ENCODE peak calls at places on chromosomes 12 and 14, in nine cellular contexts. S is cardiac fibroblast, L is RWPE1, K is glutamatergic neuron, M is endodermal cell, Z is neural progenitor cell, N is lower leg skin, W is heart right ventricle, A is epithelial cell of esophagus. D is an unnamed sample.

GRCh38 chr12:14716848-14717444 is 20.5 kb upstream of the GUCY2C start:
- DNase-seq in S (peak), L (peak), K (peak), M (peak), Z (peak), N (peak), W (no peak), A (peak), D (no peak)

GRCh38 chr12:9273276-9273675 is 65.1 kb upstream of the PZP start:
- DNase-seq in S (peak), L (no peak), K (no peak), M (no peak), Z (no peak), N (no peak), W (no peak), A (peak), D (no peak)

GRCh38 chr14:89620436-89620835 is 203.4 kb upstream of the FOXN3 start:
- DNase-seq in S (no peak), L (no peak), K (no peak), M (no peak), Z (no peak), N (no peak), W (no peak), A (no peak), D (no peak)

GRCh38 chr12:5783274-5783920 is 161.7 kb downstream of the ANO2 start:
- DNase-seq in S (no peak), L (no peak), K (no peak), M (peak), Z (no peak), N (no peak), W (no peak), A (peak), D (no peak)

GRCh38 chr12:81520064-81520945 is 238.8 kb downstream of the PPFIA2 start:
- DNase-seq in S (peak), L (no peak), K (no peak), M (no peak), Z (no peak), N (no peak), W (no peak), A (no peak), D (no peak)

GRCh38 chr12:28350502-28350901 is 160.2 kb downstream of the CCDC91 start:
- DNase-seq in S (no peak), L (no peak), K (no peak), M (no peak), Z (no peak), N (no peak), W (no peak), A (no peak), D (no peak)

GRCh38 chr12:26680724-26681455 is 152.1 kb downstream of the ITPR2 start:
- DNase-seq in S (peak), L (peak), K (no peak), M (no peak), Z (no peak), N (no peak), W (no peak), A (peak), D (no peak)

GRCh38 chr12:91381309-91381804 is 198.7 kb upstream of the DCN start:
- DNase-seq in S (peak), L (peak), K (peak), M (peak), Z (peak), N (peak), W (peak), A (peak), D (peak)

GRCh38 chr12:22283006-22283506 is 51.5 kb downstream of the ST8SIA1 start:
- DNase-seq in S (peak), L (no peak), K (no peak), M (no peak), Z (no peak), N (no peak), W (no peak), A (peak), D (no peak)

GRCh38 chr12:29429999-29430698 is 49.2 kb upstream of the ERGIC2 start:
- DNase-seq in S (no peak), L (peak), K (no peak), M (peak), Z (peak), N (no peak), W (no peak), A (peak), D (no peak)

GRCh38 chr12:29428630-29429029 is 47.7 kb upstream of the ERGIC2 start:
- DNase-seq in S (peak), L (peak), K (no peak), M (no peak), Z (no peak), N (no peak), W (no peak), A (peak), D (no peak)

GRCh38 chr12:29426516-29426915 is 45.5 kb upstream of the ERGIC2 start:
- DNase-seq in S (peak), L (no peak), K (no peak), M (no peak), Z (no peak), N (no peak), W (no peak), A (no peak), D (no peak)

GRCh38 chr12:29425722-29426121 is 44.8 kb upstream of the ERGIC2 start:
- DNase-seq in S (peak), L (no peak), K (no peak), M (no peak), Z (no peak), N (no peak), W (no peak), A (no peak), D (no peak)

DNA sequence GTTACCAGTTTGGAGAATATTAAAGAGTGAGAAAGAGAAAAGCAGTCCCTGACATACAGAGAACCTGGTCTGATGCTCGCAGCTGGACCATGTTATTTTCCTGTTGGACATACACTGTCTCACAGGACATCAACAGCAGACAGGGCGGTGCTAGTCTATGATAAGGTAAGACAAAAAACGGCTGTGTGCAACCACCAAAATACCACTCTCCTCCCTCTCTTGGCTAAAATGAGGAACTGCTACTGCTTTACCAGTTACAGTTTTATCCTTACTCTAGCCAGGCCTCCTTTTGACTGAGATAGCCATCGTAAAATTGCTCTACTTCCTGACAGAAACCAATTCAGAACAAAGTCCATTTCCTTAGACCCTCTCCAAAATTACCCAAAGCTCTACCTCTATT is 47.0 kb upstream of the ERGIC2 start:
- DNase-seq in S (peak), L (no peak), K (no peak), M (peak), Z (peak), N (no peak), W (no peak), A (no peak), D (no peak)
- TF ChIP-seq CTCF in S (peak), L (no peak), K (no peak), M (peak), Z (peak), N (no peak), W (peak), A (peak), D (no peak)

GRCh38 chr12:4277205-4277543 is 3.6 kb downstream of the CCND2 start:
- DNase-seq in S (no peak), L (no peak), K (no peak), M (no peak), Z (no peak), N (no peak), W (no peak), A (no peak), D (no peak)
- TF ChIP-seq CTCF in S (no peak), L (no peak), K (peak), M (no peak), Z (no peak), N (no peak), W (no peak), A (no peak), D (no peak)

DNA sequence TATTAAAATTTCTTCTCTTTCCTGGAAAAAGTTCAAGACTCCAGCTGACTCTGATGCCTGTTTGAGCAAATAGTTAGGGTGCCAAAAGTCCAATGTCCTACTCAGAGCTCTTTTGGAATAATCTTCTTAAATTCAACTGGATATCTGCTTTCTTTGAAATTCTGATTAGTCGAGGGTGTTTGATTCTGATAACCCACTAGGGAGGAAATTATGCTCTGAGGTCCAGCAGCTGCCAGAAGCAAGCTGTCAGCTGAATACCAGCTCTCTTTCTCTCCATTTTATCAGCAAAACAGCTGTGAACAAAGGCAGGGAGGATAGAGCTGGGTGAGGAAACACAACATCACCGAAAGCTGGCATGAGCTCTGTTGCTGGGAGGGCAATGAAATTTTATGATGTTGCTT is 141.5 kb downstream of the CAND1 start:
- DNase-seq in S (no peak), L (no peak), K (no peak), M (no peak), Z (no peak), N (no peak), W (no peak), A (no peak), D (no peak)
- TF ChIP-seq CTCF in S (no peak), L (no peak), K (no peak), M (no peak), Z (no peak), N (no peak), W (no peak), A (no peak), D (no peak)

DNA sequence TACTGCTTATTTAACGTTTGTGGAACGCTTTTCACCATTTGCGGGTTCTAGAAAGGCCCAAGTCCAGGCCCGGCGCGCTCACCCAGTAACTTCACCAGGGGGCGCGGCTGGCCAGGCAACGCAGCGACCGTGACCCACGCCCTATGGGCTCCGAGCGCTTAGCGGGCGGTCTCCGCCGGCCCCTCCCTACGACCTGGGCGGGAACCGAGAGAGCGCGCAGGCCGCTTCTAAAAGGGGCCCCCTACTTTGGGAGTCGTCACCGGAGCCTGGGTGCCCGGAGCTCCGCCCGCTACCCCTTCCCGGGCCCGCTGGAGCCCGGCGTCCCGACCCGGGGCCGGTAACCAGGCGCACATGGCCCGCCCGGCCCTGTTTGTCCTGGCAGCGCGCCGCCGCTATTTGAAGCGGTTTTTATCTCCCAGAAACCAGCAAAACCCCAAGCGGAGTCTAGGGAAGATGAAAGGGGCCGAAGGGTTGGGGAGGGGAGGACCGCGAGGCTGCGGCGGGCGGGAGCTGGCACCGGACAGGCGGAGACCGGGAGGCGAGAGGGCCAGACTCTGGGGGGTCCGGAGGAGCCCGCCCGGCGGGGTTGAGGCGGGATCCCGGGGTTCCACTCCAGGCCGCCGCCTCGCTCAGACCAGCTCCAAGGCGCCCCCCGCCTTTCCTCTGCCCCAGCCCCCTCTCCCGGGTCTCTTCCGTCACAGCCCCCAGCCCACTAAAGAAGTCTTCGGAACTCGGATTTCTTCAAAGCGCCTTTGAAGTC is 3.5 kb upstream of the AAAS start:
- DNase-seq in S (peak), L (peak), K (peak), M (peak), Z (peak), N (peak), W (peak), A (peak), D (peak)
- TF ChIP-seq CTCF in S (peak), L (peak), K (peak), M (peak), Z (peak), N (no peak), W (peak), A (peak), D (peak)

DNA sequence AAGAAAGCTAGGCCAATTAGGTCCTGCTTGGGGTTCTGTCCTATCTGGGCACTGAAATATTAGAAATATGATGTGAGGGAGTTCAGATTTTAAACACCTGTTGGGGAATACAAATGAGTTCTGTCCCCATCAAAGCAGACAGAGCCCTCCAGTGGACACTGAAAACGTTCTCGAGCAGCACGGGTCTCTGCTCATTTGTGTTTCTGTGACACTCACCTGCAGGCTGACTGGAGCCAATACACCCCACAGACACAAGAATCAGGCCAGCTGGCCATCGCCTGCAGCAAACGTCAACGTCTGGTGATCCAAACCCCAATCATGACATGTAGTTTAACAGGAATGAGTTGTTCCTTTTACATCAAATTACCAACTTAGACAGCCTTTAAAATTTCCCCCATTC is 493.4 kb upstream of the TMEM132C start:
- DNase-seq in S (no peak), L (no peak), K (no peak), M (peak), Z (peak), N (no peak), W (no peak), A (no peak), D (no peak)
- TF ChIP-seq CTCF in S (no peak), L (no peak), K (no peak), M (peak), Z (peak), N (no peak), W (no peak), A (no peak), D (no peak)

GRCh38 chr12:94980577-94980976 is 22.9 kb downstream of the NDUFA12 start:
- DNase-seq in S (peak), L (no peak), K (no peak), M (no peak), Z (no peak), N (no peak), W (no peak), A (no peak), D (no peak)
- TF ChIP-seq CTCF in S (no peak), L (peak), K (no peak), M (peak), Z (peak), N (no peak), W (peak), A (peak), D (no peak)

GRCh38 chr14:56491299-56492285 is 88.0 kb upstream of the TMEM260 start:
- DNase-seq in S (peak), L (peak), K (peak), M (peak), Z (peak), N (no peak), W (no peak), A (peak), D (peak)

GRCh38 chr14:56488306-56488705 is 91.3 kb upstream of the TMEM260 start:
- DNase-seq in S (no peak), L (no peak), K (no peak), M (no peak), Z (no peak), N (no peak), W (no peak), A (peak), D (no peak)

GRCh38 chr14:56487761-56488160 is 91.8 kb upstream of the TMEM260 start:
- DNase-seq in S (peak), L (peak), K (no peak), M (no peak), Z (no peak), N (no peak), W (no peak), A (peak), D (no peak)

GRCh38 chr14:56490379-56490778 is 89.2 kb upstream of the TMEM260 start:
- DNase-seq in S (peak), L (peak), K (no peak), M (no peak), Z (peak), N (no peak), W (no peak), A (peak), D (no peak)

GRCh38 chr14:56487090-56487667 is 92.4 kb upstream of the TMEM260 start:
- DNase-seq in S (peak), L (no peak), K (no peak), M (no peak), Z (peak), N (no peak), W (no peak), A (peak), D (no peak)
- TF ChIP-seq CTCF in S (peak), L (peak), K (peak), M (peak), Z (peak), N (no peak), W (peak), A (peak), D (peak)

D was measured in uterus.